ENCODE peak calls at places on chromosomes 1 and 21, in four cellular contexts. A, J, D and T are unnamed samples.

GRCh38 chr21:20527691-20528090 is 470.5 kb upstream of the NCAM2 start:
- DNase-seq in A (no peak), J (no peak), D (no peak), T (no peak)

GRCh38 chr1:226558293-226558692 is 9.7 kb downstream of the STUM start:
- DNase-seq in A (no peak), J (no peak), D (no peak), T (no peak)

GRCh38 chr1:226479432-226479831 is 69.1 kb upstream of the STUM start:
- DNase-seq in A (no peak), J (no peak), D (no peak), T (no peak)

GRCh38 chr1:10905841-10906655 is 106.4 kb upstream of the TARDBP start:
- DNase-seq in A (no peak), J (no peak), D (no peak), T (no peak)

GRCh38 chr1:21149430-21149861 is 27.3 kb downstream of the EIF4G3 start:
- DNase-seq in A (peak), J (peak), D (peak), T (no peak)

GRCh38 chr1:226353698-226354525 is 44.9 kb upstream of the LIN9 start:
- DNase-seq in A (no peak), J (no peak), D (no peak), T (no peak)

GRCh38 chr1:232329103-232329788 is 300.7 kb downstream of the SIPA1L2 start:
- DNase-seq in A (no peak), J (no peak), D (no peak), T (no peak)

GRCh38 chr1:148166558-148167492 is 14.7 kb upstream of the NBPF11 start:
- DNase-seq in A (no peak), J (no peak), D (peak), T (no peak)

GRCh38 chr1:201946224-201946908 is at the start of gene LMOD1:
- DNase-seq in A (peak), J (peak), D (peak), T (peak)

GRCh38 chr1:8323706-8324105 is 5.8 kb downstream of the SLC45A1 start:
- DNase-seq in A (no peak), J (no peak), D (no peak), T (no peak)

GRCh38 chr21:21200103-21200938 is 202.1 kb downstream of the NCAM2 start:
- DNase-seq in A (peak), J (peak), D (peak), T (no peak)

GRCh38 chr1:23790696-23791433 is at the start of gene LYPLA2:
- DNase-seq in A (peak), J (peak), D (peak), T (peak)

GRCh38 chr1:88801575-88802208 is 89.7 kb downstream of the GTF2B start:
- DNase-seq in A (peak), J (peak), D (no peak), T (no peak)

GRCh38 chr1:41411229-41411628 is 50.0 kb downstream of the FOXO6 start:
- DNase-seq in A (no peak), J (no peak), D (peak), T (no peak)

GRCh38 chr1:241271427-241271826 is 85.6 kb downstream of the RGS7 start:
- DNase-seq in A (no peak), J (no peak), D (no peak), T (no peak)

GRCh38 chr1:9780554-9781110 is 43.1 kb downstream of the CLSTN1 start:
- DNase-seq in A (no peak), J (no peak), D (no peak), T (no peak)

GRCh38 chr1:38117444-38117887 is 70.9 kb upstream of the POU3F1 start:
- DNase-seq in A (no peak), J (no peak), D (no peak), T (no peak)

GRCh38 chr1:31981976-31982375 is 31.7 kb upstream of the KHDRBS1 start:
- DNase-seq in A (no peak), J (no peak), D (no peak), T (no peak)

GRCh38 chr1:155206891-155207577 is 663 bp downstream of the THBS3 start:
- DNase-seq in A (peak), J (peak), D (peak), T (peak)
- H4K8ac ChIP-seq in A (peak), J (no peak), D (no peak), T (no peak)

GRCh38 chr1:45840704-45841103 is 37.3 kb downstream of the MAST2 start:
- DNase-seq in A (no peak), J (no peak), D (no peak), T (no peak)
- H3K4ac ChIP-seq in A (no peak), J (no peak), D (no peak), T (no peak)

GRCh38 chr1:87149166-87150065 is 179.3 kb upstream of the LMO4 start:
- DNase-seq in A (peak), J (peak), D (peak), T (peak)
- H4K8ac ChIP-seq in A (no peak), J (no peak), D (no peak), T (no peak)

GRCh38 chr1:93463960-93464359 is 16.0 kb downstream of the FNBP1L start:
- DNase-seq in A (no peak), J (peak), D (no peak), T (no peak)
- H3K4ac ChIP-seq in A (no peak), J (no peak), D (no peak), T (no peak)

GRCh38 chr1:234479310-234479559 is 256 bp upstream of the TARBP1 start:
- DNase-seq in A (no peak), J (no peak), D (no peak), T (no peak)
- H4K8ac ChIP-seq in A (no peak), J (peak), D (no peak), T (no peak)

DNA sequence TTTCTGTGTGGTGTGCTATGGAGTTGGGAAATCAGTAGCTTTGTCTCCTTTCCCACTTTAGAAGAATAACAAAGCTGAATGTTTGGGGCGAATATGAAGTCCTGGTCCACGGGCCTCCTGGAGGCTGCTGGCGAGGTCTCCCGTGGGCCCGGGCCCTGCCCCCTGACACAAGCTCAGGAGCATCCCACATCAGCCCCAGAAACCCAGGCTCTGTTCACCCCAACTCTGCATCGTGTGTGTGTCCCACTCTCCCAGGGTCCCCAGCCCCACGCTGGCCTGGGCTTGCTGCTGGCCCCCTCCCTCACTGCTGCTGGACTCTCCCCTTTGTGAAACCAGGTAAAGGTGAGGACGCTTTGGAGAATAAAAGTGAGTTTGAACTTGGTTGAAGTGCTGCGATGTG is 8.1 kb downstream of the PRDM16 start:
- DNase-seq in A (no peak), J (no peak), D (no peak), T (no peak)
- H3K4ac ChIP-seq in A (no peak), J (no peak), D (no peak), T (no peak)

GRCh38 chr1:85332575-85332974 is 56.1 kb upstream of the BCL10 start:
- DNase-seq in A (no peak), J (no peak), D (no peak), T (no peak)
- H4K8ac ChIP-seq in A (no peak), J (peak), D (no peak), T (no peak)